ENCODE peak calls at places on chromosomes 16 and 17, in ten cellular contexts. One of them, this sample, is unnamed.

GRCh38 chr16:6988846-6989245 is 343.8 kb upstream of the RBFOX1 start:
- DNase-seq in omental fat pad: no peak
- DNase-seq in tibial nerve: no peak
- DNase-seq in SK-N-SH: no peak
- DNase-seq in GM20000: no peak
- DNase-seq in CD4-positive, alpha-beta T cell: no peak
- DNase-seq in AG04450: no peak
- DNase-seq in keratinocyte: no peak
- DNase-seq in AG10803: no peak
- DNase-seq in fibroblast of pulmonary artery: no peak
- DNase-seq in this sample: no peak

GRCh38 chr16:86735727-86736126 is 157.4 kb downstream of the FOXL1 start:
- DNase-seq in fibroblast of pulmonary artery: no peak
- DNase-seq in SK-N-SH: no peak
- DNase-seq in omental fat pad: no peak
- DNase-seq in tibial nerve: no peak
- DNase-seq in CD4-positive, alpha-beta T cell: no peak
- DNase-seq in AG04450: no peak
- DNase-seq in GM20000: no peak
- DNase-seq in keratinocyte: no peak
- DNase-seq in AG10803: no peak
- DNase-seq in this sample: no peak

GRCh38 chr17:50035421-50035879 is 20.5 kb upstream of the ITGA3 start:
- DNase-seq in fibroblast of pulmonary artery: no peak
- DNase-seq in AG10803: peak; percentile 30
- DNase-seq in keratinocyte: no peak
- DNase-seq in omental fat pad: no peak
- DNase-seq in GM20000: no peak
- DNase-seq in CD4-positive, alpha-beta T cell: no peak
- DNase-seq in tibial nerve: no peak
- DNase-seq in AG04450: no peak
- DNase-seq in SK-N-SH: peak; percentile 17
- DNase-seq in this sample: no peak

GRCh38 chr16:74730049-74730683 is 29.5 kb upstream of the MLKL start:
- DNase-seq in CD4-positive, alpha-beta T cell: no peak
- DNase-seq in AG10803: no peak
- DNase-seq in AG04450: no peak
- DNase-seq in SK-N-SH: no peak
- DNase-seq in omental fat pad: no peak
- DNase-seq in GM20000: no peak
- DNase-seq in fibroblast of pulmonary artery: no peak
- DNase-seq in tibial nerve: no peak
- DNase-seq in keratinocyte: no peak
- DNase-seq in this sample: no peak

GRCh38 chr16:24936151-24936550 is 79.0 kb downstream of the ARHGAP17 start:
- DNase-seq in fibroblast of pulmonary artery: no peak
- DNase-seq in keratinocyte: no peak
- DNase-seq in SK-N-SH: no peak
- DNase-seq in tibial nerve: no peak
- DNase-seq in GM20000: no peak
- DNase-seq in CD4-positive, alpha-beta T cell: no peak
- DNase-seq in AG04450: no peak
- DNase-seq in AG10803: no peak
- DNase-seq in omental fat pad: no peak
- DNase-seq in this sample: no peak

GRCh38 chr17:50079334-50080095 is 15.6 kb upstream of the PDK2 start:
- DNase-seq in keratinocyte: no peak
- DNase-seq in CD4-positive, alpha-beta T cell: no peak
- DNase-seq in omental fat pad: no peak
- DNase-seq in AG04450: no peak
- DNase-seq in SK-N-SH: no peak
- DNase-seq in tibial nerve: no peak
- DNase-seq in GM20000: peak; percentile 70
- DNase-seq in AG10803: peak; percentile 49
- DNase-seq in fibroblast of pulmonary artery: peak; percentile 46
- DNase-seq in this sample: no peak

GRCh38 chr16:52265446-52265861 is 281.5 kb downstream of the TOX3 start:
- DNase-seq in GM20000: no peak
- DNase-seq in tibial nerve: no peak
- DNase-seq in AG04450: no peak
- DNase-seq in SK-N-SH: no peak
- DNase-seq in AG10803: no peak
- DNase-seq in keratinocyte: no peak
- DNase-seq in fibroblast of pulmonary artery: no peak
- DNase-seq in omental fat pad: no peak
- DNase-seq in CD4-positive, alpha-beta T cell: no peak
- DNase-seq in this sample: no peak

GRCh38 chr17:48644910-48645557 is 18.9 kb upstream of the HOXB9 start:
- DNase-seq in AG10803: no peak
- DNase-seq in AG04450: no peak
- DNase-seq in CD4-positive, alpha-beta T cell: no peak
- DNase-seq in omental fat pad: no peak
- DNase-seq in fibroblast of pulmonary artery: no peak
- DNase-seq in tibial nerve: no peak
- DNase-seq in GM20000: peak; percentile 23
- DNase-seq in SK-N-SH: peak; percentile 17
- DNase-seq in keratinocyte: no peak
- DNase-seq in this sample: no peak

GRCh38 chr17:77915594-77916021 is 42.9 kb upstream of the TNRC6C start:
- DNase-seq in tibial nerve: no peak
- DNase-seq in AG10803: no peak
- DNase-seq in keratinocyte: no peak
- DNase-seq in AG04450: no peak
- DNase-seq in fibroblast of pulmonary artery: no peak
- DNase-seq in omental fat pad: no peak
- DNase-seq in CD4-positive, alpha-beta T cell: no peak
- DNase-seq in SK-N-SH: peak; percentile 83
- DNase-seq in GM20000: no peak
- DNase-seq in this sample: no peak

GRCh38 chr16:70685061-70685937 is 554 bp downstream of the MTSS2 start:
- DNase-seq in tibial nerve: no peak
- DNase-seq in keratinocyte: no peak
- DNase-seq in GM20000: peak; percentile 70
- DNase-seq in CD4-positive, alpha-beta T cell: no peak
- DNase-seq in AG10803: no peak
- DNase-seq in SK-N-SH: peak; percentile 78
- DNase-seq in omental fat pad: no peak
- DNase-seq in AG04450: no peak
- DNase-seq in fibroblast of pulmonary artery: no peak
- DNase-seq in this sample: no peak

GRCh38 chr16:70345840-70346239 is 863 bp upstream of the DDX19A start:
- DNase-seq in SK-N-SH: no peak
- DNase-seq in tibial nerve: no peak
- DNase-seq in GM20000: no peak
- DNase-seq in AG10803: no peak
- DNase-seq in CD4-positive, alpha-beta T cell: no peak
- DNase-seq in AG04450: no peak
- DNase-seq in keratinocyte: no peak
- DNase-seq in fibroblast of pulmonary artery: no peak
- DNase-seq in omental fat pad: no peak
- DNase-seq in this sample: no peak

DNA sequence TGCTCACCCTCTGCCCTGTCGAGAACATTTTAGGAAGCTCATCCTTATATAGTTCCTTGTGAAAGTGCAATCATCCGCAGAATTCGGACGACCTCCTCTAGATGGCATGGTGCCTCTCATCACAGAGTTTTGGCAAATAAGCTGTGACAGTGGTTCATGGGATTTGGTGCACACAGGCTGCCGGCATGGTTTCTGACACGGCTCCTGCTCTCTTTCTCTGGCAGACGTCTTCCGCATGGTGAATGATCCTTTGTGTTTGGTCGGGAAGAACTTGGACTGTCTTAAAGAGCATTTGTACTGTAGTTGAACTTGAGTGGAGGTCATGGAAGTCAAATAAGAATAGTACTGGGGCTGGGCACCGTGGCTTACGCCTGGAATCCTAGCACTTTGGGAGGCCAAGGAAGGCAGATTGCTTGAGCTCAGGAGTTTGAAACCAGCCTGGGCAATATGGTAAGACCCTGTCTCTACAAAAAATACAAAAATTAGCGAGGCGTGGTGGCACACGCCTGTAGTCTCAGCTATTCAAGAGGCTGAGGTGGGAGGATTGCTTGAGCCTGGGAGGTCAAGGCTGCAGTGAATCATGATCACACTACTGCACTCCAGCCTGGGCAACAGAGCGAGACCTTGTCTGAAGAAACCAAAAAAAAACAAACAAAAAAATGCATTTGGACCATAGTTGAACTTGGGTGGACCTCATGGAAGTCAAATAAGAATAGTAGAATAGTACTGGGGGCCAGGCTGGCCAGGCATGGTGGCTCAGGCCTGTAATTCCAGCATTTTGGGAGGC is 34.7 kb upstream of the NAT9 start:
- DNase-seq in keratinocyte: no peak
- DNase-seq in fibroblast of pulmonary artery: no peak
- DNase-seq in tibial nerve: no peak
- DNase-seq in SK-N-SH: no peak
- DNase-seq in omental fat pad: no peak
- DNase-seq in AG10803: no peak
- DNase-seq in CD4-positive, alpha-beta T cell: no peak
- DNase-seq in GM20000: no peak
- DNase-seq in AG04450: no peak
- DNase-seq in this sample: no peak
- TF ChIP-seq CTCF in keratinocyte: no peak
- TF ChIP-seq CTCF in fibroblast of pulmonary artery: no peak
- TF ChIP-seq CTCF in tibial nerve: no peak
- TF ChIP-seq CTCF in SK-N-SH: no peak
- TF ChIP-seq CTCF in omental fat pad: no peak
- TF ChIP-seq CTCF in AG10803: no peak
- TF ChIP-seq CTCF in CD4-positive, alpha-beta T cell: no peak
- TF ChIP-seq CTCF in GM20000: no peak
- TF ChIP-seq CTCF in AG04450: no peak
- TF ChIP-seq CTCF in this sample: no peak

GRCh38 chr17:32756696-32757095 is 120.2 kb downstream of the MYO1D start:
- DNase-seq in CD4-positive, alpha-beta T cell: no peak
- DNase-seq in AG04450: no peak
- DNase-seq in fibroblast of pulmonary artery: no peak
- DNase-seq in SK-N-SH: no peak
- DNase-seq in omental fat pad: no peak
- DNase-seq in tibial nerve: no peak
- DNase-seq in GM20000: no peak
- DNase-seq in AG10803: no peak
- DNase-seq in keratinocyte: no peak
- DNase-seq in this sample: no peak

GRCh38 chr17:32759476-32759875 is 117.4 kb downstream of the MYO1D start:
- DNase-seq in AG04450: no peak
- DNase-seq in AG10803: no peak
- DNase-seq in GM20000: no peak
- DNase-seq in omental fat pad: no peak
- DNase-seq in SK-N-SH: no peak
- DNase-seq in tibial nerve: no peak
- DNase-seq in keratinocyte: no peak
- DNase-seq in CD4-positive, alpha-beta T cell: no peak
- DNase-seq in fibroblast of pulmonary artery: no peak
- DNase-seq in this sample: no peak

GRCh38 chr17:32752934-32753333 is 124.0 kb downstream of the MYO1D start:
- DNase-seq in SK-N-SH: no peak
- DNase-seq in CD4-positive, alpha-beta T cell: no peak
- DNase-seq in omental fat pad: no peak
- DNase-seq in GM20000: no peak
- DNase-seq in AG10803: no peak
- DNase-seq in AG04450: no peak
- DNase-seq in keratinocyte: no peak
- DNase-seq in fibroblast of pulmonary artery: no peak
- DNase-seq in tibial nerve: no peak
- DNase-seq in this sample: no peak

GRCh38 chr17:32757963-32758362 is 119.0 kb downstream of the MYO1D start:
- DNase-seq in AG10803: peak; percentile 48
- DNase-seq in GM20000: no peak
- DNase-seq in keratinocyte: no peak
- DNase-seq in omental fat pad: no peak
- DNase-seq in AG04450: no peak
- DNase-seq in tibial nerve: no peak
- DNase-seq in SK-N-SH: no peak
- DNase-seq in CD4-positive, alpha-beta T cell: no peak
- DNase-seq in fibroblast of pulmonary artery: no peak
- DNase-seq in this sample: no peak

GRCh38 chr17:32755045-32755805 is 121.7 kb downstream of the MYO1D start:
- DNase-seq in omental fat pad: no peak
- DNase-seq in fibroblast of pulmonary artery: peak; percentile 86
- DNase-seq in AG10803: peak; percentile 62
- DNase-seq in GM20000: peak; percentile 37
- DNase-seq in CD4-positive, alpha-beta T cell: no peak
- DNase-seq in keratinocyte: peak; percentile 17
- DNase-seq in tibial nerve: no peak
- DNase-seq in SK-N-SH: peak; percentile 66
- DNase-seq in AG04450: peak; percentile 18
- DNase-seq in this sample: no peak
- TF ChIP-seq CTCF in omental fat pad: no peak
- TF ChIP-seq CTCF in fibroblast of pulmonary artery: peak; percentile 47
- TF ChIP-seq CTCF in AG10803: peak; percentile 52
- TF ChIP-seq CTCF in GM20000: no peak
- TF ChIP-seq CTCF in CD4-positive, alpha-beta T cell: peak; percentile 56
- TF ChIP-seq CTCF in keratinocyte: peak; percentile 36
- TF ChIP-seq CTCF in tibial nerve: peak; percentile 64
- TF ChIP-seq CTCF in SK-N-SH: peak; percentile 75
- TF ChIP-seq CTCF in AG04450: peak; percentile 36
- TF ChIP-seq CTCF in this sample: peak; percentile 83

GRCh38 chr17:9179602-9180001 is 158.3 kb downstream of the NTN1 start:
- DNase-seq in GM20000: no peak
- DNase-seq in fibroblast of pulmonary artery: no peak
- DNase-seq in omental fat pad: no peak
- DNase-seq in AG04450: no peak
- DNase-seq in AG10803: no peak
- DNase-seq in SK-N-SH: no peak
- DNase-seq in CD4-positive, alpha-beta T cell: no peak
- DNase-seq in tibial nerve: no peak
- DNase-seq in keratinocyte: no peak
- DNase-seq in this sample: no peak
- TF ChIP-seq CTCF in GM20000: no peak
- TF ChIP-seq CTCF in fibroblast of pulmonary artery: no peak
- TF ChIP-seq CTCF in omental fat pad: no peak
- TF ChIP-seq CTCF in AG04450: no peak
- TF ChIP-seq CTCF in AG10803: no peak
- TF ChIP-seq CTCF in SK-N-SH: no peak
- TF ChIP-seq CTCF in CD4-positive, alpha-beta T cell: no peak
- TF ChIP-seq CTCF in tibial nerve: no peak
- TF ChIP-seq CTCF in keratinocyte: no peak
- TF ChIP-seq CTCF in this sample: no peak

DNA sequence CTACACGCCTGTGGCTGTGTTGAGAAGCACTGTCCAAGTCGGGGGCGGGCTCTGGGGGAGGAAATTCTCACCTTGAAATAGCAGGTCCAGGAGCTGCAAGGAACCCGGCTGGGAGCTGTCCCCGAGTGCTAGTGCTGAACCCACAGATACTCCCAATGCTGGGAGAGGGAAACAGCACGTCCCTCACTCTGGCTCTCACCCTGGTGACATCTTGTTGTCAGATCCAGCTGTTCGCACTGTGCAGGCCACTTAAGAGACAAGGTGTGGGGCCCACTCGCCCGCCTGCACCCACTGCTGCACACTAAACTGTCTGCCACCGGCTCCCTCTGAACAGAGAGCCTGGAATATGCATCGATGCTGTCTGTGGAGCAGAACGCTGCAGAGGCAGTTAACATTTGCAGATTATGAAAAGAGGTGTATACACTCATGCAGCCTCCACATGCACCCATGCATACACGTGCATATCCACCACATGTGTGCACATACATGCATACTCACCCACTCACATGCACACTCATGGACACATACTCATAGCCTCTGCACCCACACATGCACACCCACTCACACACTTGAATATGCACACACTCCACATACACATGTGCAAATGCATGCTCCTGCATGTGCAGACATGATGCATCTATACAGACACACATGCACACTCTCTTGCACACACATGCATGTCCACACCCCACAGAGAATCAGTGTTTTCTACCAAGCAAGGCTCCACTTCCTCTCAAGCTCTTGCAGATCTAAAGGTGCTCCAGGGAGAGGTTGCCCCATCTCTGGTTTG is 42.0 kb downstream of the MGAT5B start:
- DNase-seq in GM20000: peak; percentile 65
- DNase-seq in tibial nerve: no peak
- DNase-seq in fibroblast of pulmonary artery: peak; percentile 57
- DNase-seq in AG04450: no peak
- DNase-seq in SK-N-SH: no peak
- DNase-seq in keratinocyte: peak; percentile 13
- DNase-seq in omental fat pad: no peak
- DNase-seq in AG10803: peak; percentile 17
- DNase-seq in CD4-positive, alpha-beta T cell: peak; percentile 12
- DNase-seq in this sample: peak; percentile 82
- TF ChIP-seq CTCF in GM20000: no peak
- TF ChIP-seq CTCF in tibial nerve: no peak
- TF ChIP-seq CTCF in fibroblast of pulmonary artery: no peak
- TF ChIP-seq CTCF in AG04450: no peak
- TF ChIP-seq CTCF in SK-N-SH: no peak
- TF ChIP-seq CTCF in keratinocyte: no peak
- TF ChIP-seq CTCF in omental fat pad: no peak
- TF ChIP-seq CTCF in AG10803: no peak
- TF ChIP-seq CTCF in CD4-positive, alpha-beta T cell: no peak
- TF ChIP-seq CTCF in this sample: no peak